ENCODE peak calls at places on chromosomes 2 and 18, in eight cellular contexts. One of them, this sample, is unnamed.

GRCh38 chr18:28175930-28176673 is 828 bp downstream of the CDH2 start:
- DNase-seq in upper lobe of right lung: no peak
- DNase-seq in Karpas-422: no peak
- DNase-seq in GM23248: peak
- DNase-seq in brain microvascular endothelial cell: no peak
- DNase-seq in endodermal cell: peak
- DNase-seq in pancreas: no peak
- DNase-seq in SJSA1: no peak
- DNase-seq in this sample: peak

GRCh38 chr18:24814521-24814920 is 354.1 kb downstream of the HRH4 start:
- DNase-seq in pancreas: no peak
- DNase-seq in GM23248: no peak
- DNase-seq in upper lobe of right lung: no peak
- DNase-seq in endodermal cell: no peak
- DNase-seq in Karpas-422: no peak
- DNase-seq in SJSA1: no peak
- DNase-seq in brain microvascular endothelial cell: no peak
- DNase-seq in this sample: no peak

GRCh38 chr2:23434721-23435121 is 49.7 kb downstream of the KLHL29 start:
- DNase-seq in brain microvascular endothelial cell: no peak
- DNase-seq in GM23248: peak
- DNase-seq in Karpas-422: no peak
- DNase-seq in SJSA1: peak
- DNase-seq in upper lobe of right lung: peak
- DNase-seq in pancreas: no peak
- DNase-seq in endodermal cell: no peak
- DNase-seq in this sample: no peak

GRCh38 chr2:155389224-155389623 is 690.7 kb downstream of the KCNJ3 start:
- DNase-seq in brain microvascular endothelial cell: no peak
- DNase-seq in Karpas-422: no peak
- DNase-seq in SJSA1: no peak
- DNase-seq in GM23248: no peak
- DNase-seq in endodermal cell: no peak
- DNase-seq in upper lobe of right lung: no peak
- DNase-seq in pancreas: no peak
- DNase-seq in this sample: no peak

GRCh38 chr2:239789711-239790110 is 235.4 kb downstream of the NDUFA10 start:
- DNase-seq in Karpas-422: no peak
- DNase-seq in endodermal cell: peak
- DNase-seq in upper lobe of right lung: no peak
- DNase-seq in pancreas: no peak
- DNase-seq in GM23248: no peak
- DNase-seq in brain microvascular endothelial cell: no peak
- DNase-seq in SJSA1: peak
- DNase-seq in this sample: no peak

GRCh38 chr2:26807788-26808460 is 22.1 kb downstream of the CENPA start:
- DNase-seq in Karpas-422: no peak
- DNase-seq in SJSA1: no peak
- DNase-seq in endodermal cell: no peak
- DNase-seq in brain microvascular endothelial cell: no peak
- DNase-seq in pancreas: no peak
- DNase-seq in GM23248: peak
- DNase-seq in upper lobe of right lung: no peak
- DNase-seq in this sample: no peak

GRCh38 chr2:226797989-226798421 is 1.6 kb downstream of the IRS1 start:
- DNase-seq in GM23248: peak
- DNase-seq in pancreas: no peak
- DNase-seq in Karpas-422: no peak
- DNase-seq in upper lobe of right lung: peak
- DNase-seq in SJSA1: peak
- DNase-seq in endodermal cell: no peak
- DNase-seq in brain microvascular endothelial cell: no peak
- DNase-seq in this sample: no peak

GRCh38 chr18:72107647-72108046 is 436.5 kb downstream of the CBLN2 start:
- DNase-seq in brain microvascular endothelial cell: peak
- DNase-seq in Karpas-422: no peak
- DNase-seq in SJSA1: no peak
- DNase-seq in pancreas: no peak
- DNase-seq in GM23248: no peak
- DNase-seq in endodermal cell: peak
- DNase-seq in upper lobe of right lung: no peak
- DNase-seq in this sample: no peak

GRCh38 chr2:140013556-140014270 is 1233.5 kb upstream of the NXPH2 start:
- DNase-seq in pancreas: no peak
- DNase-seq in endodermal cell: no peak
- DNase-seq in GM23248: no peak
- DNase-seq in brain microvascular endothelial cell: no peak
- DNase-seq in upper lobe of right lung: no peak
- DNase-seq in Karpas-422: no peak
- DNase-seq in SJSA1: no peak
- DNase-seq in this sample: no peak

GRCh38 chr2:222751821-222752719 is 80.6 kb downstream of the MOGAT1 start:
- DNase-seq in SJSA1: no peak
- DNase-seq in endodermal cell: no peak
- DNase-seq in upper lobe of right lung: no peak
- DNase-seq in brain microvascular endothelial cell: no peak
- DNase-seq in GM23248: no peak
- DNase-seq in pancreas: no peak
- DNase-seq in Karpas-422: no peak
- DNase-seq in this sample: no peak

GRCh38 chr2:222751238-222751637 is 79.8 kb downstream of the MOGAT1 start:
- DNase-seq in Karpas-422: peak
- DNase-seq in SJSA1: no peak
- DNase-seq in upper lobe of right lung: no peak
- DNase-seq in endodermal cell: no peak
- DNase-seq in brain microvascular endothelial cell: no peak
- DNase-seq in GM23248: no peak
- DNase-seq in pancreas: no peak
- DNase-seq in this sample: no peak

GRCh38 chr2:222753251-222753824 is 81.9 kb downstream of the MOGAT1 start:
- DNase-seq in GM23248: peak
- DNase-seq in pancreas: peak
- DNase-seq in brain microvascular endothelial cell: no peak
- DNase-seq in SJSA1: no peak
- DNase-seq in upper lobe of right lung: no peak
- DNase-seq in Karpas-422: no peak
- DNase-seq in endodermal cell: no peak
- DNase-seq in this sample: no peak

GRCh38 chr2:222752731-222753130 is 81.3 kb downstream of the MOGAT1 start:
- DNase-seq in GM23248: no peak
- DNase-seq in Karpas-422: no peak
- DNase-seq in pancreas: no peak
- DNase-seq in SJSA1: no peak
- DNase-seq in brain microvascular endothelial cell: no peak
- DNase-seq in endodermal cell: no peak
- DNase-seq in upper lobe of right lung: no peak
- DNase-seq in this sample: no peak

DNA sequence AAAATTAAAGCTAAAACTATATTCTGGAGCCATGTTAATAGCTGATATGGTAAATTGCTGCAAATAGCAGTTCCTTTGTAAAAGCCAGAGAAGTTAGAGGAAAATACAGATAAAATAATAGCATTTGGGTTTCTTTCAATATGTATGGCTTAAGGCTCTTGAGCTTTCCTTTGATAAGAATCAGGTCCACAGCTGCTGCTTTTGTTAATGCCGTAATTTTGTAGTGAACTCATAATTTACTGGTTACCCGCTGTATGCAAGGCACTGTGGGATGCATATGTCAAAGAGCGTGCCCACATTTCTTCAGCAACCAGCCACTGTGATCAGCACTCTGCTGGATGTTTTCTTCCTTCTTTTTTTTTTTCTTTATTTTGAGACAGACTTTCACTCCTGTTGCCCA is 79.1 kb downstream of the MOGAT1 start:
- DNase-seq in Karpas-422: no peak
- DNase-seq in upper lobe of right lung: no peak
- DNase-seq in brain microvascular endothelial cell: no peak
- DNase-seq in GM23248: no peak
- DNase-seq in endodermal cell: no peak
- DNase-seq in SJSA1: no peak
- DNase-seq in pancreas: no peak
- DNase-seq in this sample: no peak
- H3K27ac ChIP-seq in Karpas-422: no peak
- H3K27ac ChIP-seq in upper lobe of right lung: no peak
- H3K27ac ChIP-seq in brain microvascular endothelial cell: no peak
- H3K27ac ChIP-seq in GM23248: no peak
- H3K27ac ChIP-seq in endodermal cell: no peak
- H3K27ac ChIP-seq in SJSA1: no peak
- H3K27ac ChIP-seq in pancreas: no peak
- H3K27ac ChIP-seq in this sample: no peak

DNA sequence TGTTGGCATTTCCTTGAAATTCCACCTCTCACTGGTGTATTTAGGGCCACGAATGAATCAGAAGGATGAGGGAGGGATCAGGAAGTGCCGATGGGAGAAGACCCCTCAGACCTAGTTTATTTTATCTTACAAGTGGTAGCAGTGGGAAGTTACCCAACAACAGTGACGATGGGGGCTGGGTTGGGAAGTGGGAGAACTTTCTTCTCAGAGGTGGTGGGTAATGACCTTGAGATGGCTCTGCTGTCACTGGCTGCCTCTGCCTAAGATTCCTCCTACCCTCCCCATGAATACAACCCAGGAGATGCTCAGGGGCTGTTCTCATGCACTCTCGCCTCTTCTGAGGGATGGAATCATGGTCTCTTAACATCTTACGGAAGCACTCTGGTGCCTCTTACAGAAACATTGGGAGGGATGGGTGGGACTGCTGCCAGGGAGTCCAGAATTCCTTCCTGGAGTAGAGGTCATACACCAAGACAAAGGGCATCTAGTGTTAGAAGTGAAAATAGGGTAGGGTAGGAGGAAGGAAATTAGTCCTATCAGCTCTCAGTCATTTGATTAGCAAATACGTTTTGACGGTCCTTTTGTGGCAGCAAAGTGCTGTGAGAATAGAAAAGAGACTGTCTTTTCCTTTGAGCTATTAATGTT is 58.4 kb upstream of the TXNDC2 start:
- DNase-seq in GM23248: no peak
- DNase-seq in upper lobe of right lung: no peak
- DNase-seq in Karpas-422: no peak
- DNase-seq in endodermal cell: peak
- DNase-seq in pancreas: no peak
- DNase-seq in SJSA1: no peak
- DNase-seq in brain microvascular endothelial cell: no peak
- DNase-seq in this sample: no peak
- H3K27ac ChIP-seq in GM23248: peak
- H3K27ac ChIP-seq in upper lobe of right lung: peak
- H3K27ac ChIP-seq in Karpas-422: no peak
- H3K27ac ChIP-seq in endodermal cell: no peak
- H3K27ac ChIP-seq in pancreas: no peak
- H3K27ac ChIP-seq in SJSA1: peak
- H3K27ac ChIP-seq in brain microvascular endothelial cell: peak
- H3K27ac ChIP-seq in this sample: peak

GRCh38 chr2:101753207-101753616 is 55.7 kb downstream of the MAP4K4 start:
- DNase-seq in SJSA1: no peak
- DNase-seq in pancreas: no peak
- DNase-seq in brain microvascular endothelial cell: no peak
- DNase-seq in endodermal cell: no peak
- DNase-seq in GM23248: peak
- DNase-seq in Karpas-422: peak
- DNase-seq in upper lobe of right lung: no peak
- DNase-seq in this sample: no peak

GRCh38 chr2:101750688-101751087 is 53.2 kb downstream of the MAP4K4 start:
- DNase-seq in brain microvascular endothelial cell: no peak
- DNase-seq in endodermal cell: no peak
- DNase-seq in pancreas: no peak
- DNase-seq in GM23248: no peak
- DNase-seq in Karpas-422: no peak
- DNase-seq in SJSA1: no peak
- DNase-seq in upper lobe of right lung: no peak
- DNase-seq in this sample: no peak

GRCh38 chr2:101751276-101751675 is 53.8 kb downstream of the MAP4K4 start:
- DNase-seq in SJSA1: no peak
- DNase-seq in pancreas: no peak
- DNase-seq in upper lobe of right lung: no peak
- DNase-seq in GM23248: no peak
- DNase-seq in brain microvascular endothelial cell: no peak
- DNase-seq in endodermal cell: no peak
- DNase-seq in Karpas-422: peak
- DNase-seq in this sample: no peak

GRCh38 chr2:101752708-101753107 is 55.2 kb downstream of the MAP4K4 start:
- DNase-seq in pancreas: no peak
- DNase-seq in GM23248: peak
- DNase-seq in endodermal cell: no peak
- DNase-seq in Karpas-422: no peak
- DNase-seq in brain microvascular endothelial cell: no peak
- DNase-seq in SJSA1: no peak
- DNase-seq in upper lobe of right lung: no peak
- DNase-seq in this sample: peak

DNA sequence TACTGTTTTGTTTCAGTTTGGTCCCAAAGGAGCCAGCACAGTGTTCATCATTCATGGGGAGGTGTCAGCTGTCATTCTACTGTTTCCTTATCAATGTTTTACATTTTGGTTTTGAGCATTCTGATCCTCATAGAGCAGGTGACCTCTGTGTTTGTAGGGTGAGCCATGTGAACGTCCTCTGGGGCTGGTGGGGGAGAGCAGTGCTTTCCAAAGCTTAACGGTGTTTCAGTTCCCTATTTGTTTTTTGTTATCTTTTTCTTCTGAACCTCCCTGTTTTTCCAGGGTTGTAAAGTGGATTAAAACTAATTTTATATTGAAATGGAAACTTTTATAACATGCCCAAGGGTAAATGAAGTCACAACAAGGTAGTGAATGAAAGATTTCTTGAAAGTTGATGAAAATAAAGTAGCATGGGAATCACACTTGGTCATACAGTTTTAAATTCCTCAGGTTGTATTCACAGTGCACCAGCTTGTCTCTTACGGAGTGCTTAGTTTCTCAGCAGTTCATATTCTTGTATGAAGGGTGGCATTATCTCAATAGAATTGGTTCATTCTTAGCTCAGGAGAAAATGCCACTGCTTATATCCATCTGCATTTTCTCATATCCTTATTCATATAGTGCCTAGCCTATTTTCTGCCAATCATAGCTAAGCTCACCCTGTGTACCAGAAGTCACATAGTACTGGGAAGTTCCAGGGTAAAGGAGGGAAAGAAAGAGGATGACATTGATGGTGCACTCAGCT is 54.5 kb downstream of the MAP4K4 start:
- DNase-seq in Karpas-422: peak
- DNase-seq in endodermal cell: no peak
- DNase-seq in brain microvascular endothelial cell: no peak
- DNase-seq in GM23248: peak
- DNase-seq in SJSA1: no peak
- DNase-seq in upper lobe of right lung: no peak
- DNase-seq in pancreas: no peak
- DNase-seq in this sample: no peak
- H3K27ac ChIP-seq in Karpas-422: no peak
- H3K27ac ChIP-seq in endodermal cell: no peak
- H3K27ac ChIP-seq in brain microvascular endothelial cell: peak
- H3K27ac ChIP-seq in GM23248: no peak
- H3K27ac ChIP-seq in SJSA1: peak
- H3K27ac ChIP-seq in upper lobe of right lung: no peak
- H3K27ac ChIP-seq in pancreas: no peak
- H3K27ac ChIP-seq in this sample: peak

DNA sequence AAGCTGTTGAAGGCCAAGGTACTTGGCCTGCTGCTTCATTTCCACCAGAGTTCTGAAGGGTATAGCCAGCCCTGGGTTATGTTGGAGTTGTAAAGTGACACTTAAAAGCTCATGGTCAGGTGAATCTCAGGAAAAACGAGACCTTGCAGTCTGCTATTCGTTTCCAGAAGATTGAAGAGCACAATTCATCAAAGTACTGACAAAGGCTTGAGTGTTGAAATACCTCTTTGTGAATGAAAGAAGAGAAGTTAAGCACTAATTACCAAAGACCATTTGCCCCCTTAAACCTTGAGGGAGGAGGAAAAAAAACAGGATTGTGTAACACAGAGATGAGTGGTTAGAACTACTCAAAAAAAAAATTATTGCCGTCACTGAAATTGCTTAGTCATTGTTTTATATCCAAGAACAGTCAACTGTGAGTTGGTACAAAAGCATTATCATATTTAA is 48.6 kb downstream of the MAP2 start:
- DNase-seq in endodermal cell: no peak
- DNase-seq in brain microvascular endothelial cell: no peak
- DNase-seq in GM23248: peak
- DNase-seq in pancreas: no peak
- DNase-seq in Karpas-422: no peak
- DNase-seq in SJSA1: no peak
- DNase-seq in upper lobe of right lung: no peak
- DNase-seq in this sample: no peak
- H3K27ac ChIP-seq in endodermal cell: no peak
- H3K27ac ChIP-seq in brain microvascular endothelial cell: peak
- H3K27ac ChIP-seq in GM23248: peak
- H3K27ac ChIP-seq in pancreas: no peak
- H3K27ac ChIP-seq in Karpas-422: no peak
- H3K27ac ChIP-seq in SJSA1: no peak
- H3K27ac ChIP-seq in upper lobe of right lung: peak
- H3K27ac ChIP-seq in this sample: no peak